ENCODE peak calls at places on chromosomes 1 and 21, in five cellular contexts. G is ovary; N is stimulated activated CD4-positive, alpha-beta T cell treated with anti-CD3 and anti-CD28 coated beads, Interleukin-1b, Interleukin-23, amount 100 ng/mL, for 1 hour; Q is EL; U is HCEC 1CT. T is an unnamed sample.

GRCh38 chr1:105427543-105427942 is 1628.9 kb upstream of the PRMT6 start:
- DNase-seq in G (no peak), N (no peak), Q (peak), U (no peak), T (peak)

GRCh38 chr1:18761948-18762905 is 97.2 kb downstream of the TAS1R2 start:
- DNase-seq in G (no peak), N (no peak), Q (no peak), U (no peak), T (no peak)

GRCh38 chr1:21295059-21295401 is 4.8 kb upstream of the ECE1 start:
- DNase-seq in G (no peak), N (no peak), Q (peak), U (peak), T (peak)

GRCh38 chr1:228691926-228692325 is 43.4 kb upstream of the RHOU start:
- DNase-seq in G (no peak), N (no peak), Q (peak), U (peak), T (peak)

GRCh38 chr21:26933448-26933847 is 33.4 kb downstream of the ADAMTS5 start:
- DNase-seq in G (no peak), N (no peak), Q (no peak), U (no peak), T (peak)

GRCh38 chr1:216766633-216767325 is 43.5 kb upstream of the ESRRG start:
- DNase-seq in G (no peak), N (no peak), Q (peak), U (peak), T (no peak)

GRCh38 chr21:37358392-37358791 is 8.2 kb upstream of the DYRK1A start:
- DNase-seq in G (no peak), N (no peak), Q (peak), U (no peak), T (peak)

GRCh38 chr1:93659805-93660479 is 21.7 kb downstream of the BCAR3 start:
- DNase-seq in G (peak), N (no peak), Q (no peak), U (no peak), T (no peak)

GRCh38 chr1:8025671-8026144 is 401 bp downstream of the ERRFI1 start:
- DNase-seq in G (no peak), N (no peak), Q (no peak), U (no peak), T (no peak)

GRCh38 chr1:25729774-25730173 is 70.2 kb upstream of the SELENON start:
- DNase-seq in G (no peak), N (no peak), Q (no peak), U (no peak), T (no peak)

GRCh38 chr1:39129514-39129913 is 75.0 kb upstream of the MACF1 start:
- DNase-seq in G (no peak), N (no peak), Q (peak), U (peak), T (peak)

GRCh38 chr1:149917590-149918144 is at the start of gene SV2A:
- DNase-seq in G (no peak), N (no peak), Q (peak), U (peak), T (peak)

GRCh38 chr1:15261155-15262002 is 14.4 kb downstream of the FHAD1 start:
- DNase-seq in G (no peak), N (no peak), Q (no peak), U (no peak), T (no peak)

GRCh38 chr1:165481820-165482532 is 37.0 kb upstream of the RXRG start:
- DNase-seq in G (peak), N (no peak), Q (peak), U (peak), T (peak)

GRCh38 chr1:155006601-155007101 is 4.0 kb downstream of the ZBTB7B start:
- DNase-seq in G (no peak), N (no peak), Q (peak), U (peak), T (peak)

GRCh38 chr1:202155478-202156021 is 4.9 kb downstream of the PTPN7 start:
- DNase-seq in G (no peak), N (no peak), Q (peak), U (no peak), T (peak)

GRCh38 chr1:41813755-41814694 is 104.7 kb downstream of the HIVEP3 start:
- DNase-seq in G (no peak), N (no peak), Q (no peak), U (no peak), T (no peak)

GRCh38 chr21:25643486-25643885 is 4.4 kb downstream of the JAM2 start:
- DNase-seq in G (no peak), N (no peak), Q (no peak), U (no peak), T (no peak)

GRCh38 chr1:156477526-156478249 is 22.9 kb downstream of the MEF2D start:
- DNase-seq in G (no peak), N (no peak), Q (no peak), U (no peak), T (peak)

GRCh38 chr1:167135281-167135840 is 41.5 kb downstream of the STYXL2 start:
- DNase-seq in G (no peak), N (no peak), Q (no peak), U (no peak), T (no peak)

GRCh38 chr1:88736633-88737248 is 52.7 kb downstream of the PKN2 start:
- DNase-seq in G (no peak), N (no peak), Q (peak), U (peak), T (peak)

GRCh38 chr1:86259390-86259789 is 102.8 kb upstream of the COL24A1 start:
- DNase-seq in G (no peak), N (no peak), Q (peak), U (peak), T (peak)

GRCh38 chr1:28631713-28632112 is 11.2 kb downstream of the TAF12 start:
- DNase-seq in G (no peak), N (no peak), Q (no peak), U (no peak), T (no peak)

GRCh38 chr1:61320575-61320974 is 238.2 kb downstream of the NFIA start:
- DNase-seq in G (no peak), N (no peak), Q (no peak), U (no peak), T (no peak)

T was measured in EH.